ENCODE peak calls at places on chromosomes 16 and 17, in five cellular contexts. One of them, this sample, is unnamed. For H3K36me3, the result is how much of the 10 kb centered on the place peaks cover.

GRCh38 chr17:79188048-79188447 is 113.4 kb downstream of the ENGASE start:
- DNase-seq in CD4-positive, CD25-positive, alpha-beta regulatory T cell: no peak
- DNase-seq in heart right ventricle: no peak
- DNase-seq in suprapubic skin: no peak
- DNase-seq in neuronal stem cell: no peak
- DNase-seq in this sample: no peak

GRCh38 chr17:74205274-74205673 is 1.8 kb downstream of the RPL38 start:
- DNase-seq in heart right ventricle: no peak
- DNase-seq in suprapubic skin: no peak
- DNase-seq in CD4-positive, CD25-positive, alpha-beta regulatory T cell: no peak
- DNase-seq in neuronal stem cell: no peak
- DNase-seq in this sample: no peak

GRCh38 chr16:49608801-49609200 is 235.2 kb downstream of the C16orf78 start:
- DNase-seq in suprapubic skin: no peak
- DNase-seq in CD4-positive, CD25-positive, alpha-beta regulatory T cell: no peak
- DNase-seq in heart right ventricle: peak
- DNase-seq in neuronal stem cell: no peak
- DNase-seq in this sample: no peak

GRCh38 chr16:66070140-66070887 is 296.2 kb upstream of the CDH5 start:
- DNase-seq in CD4-positive, CD25-positive, alpha-beta regulatory T cell: no peak
- DNase-seq in heart right ventricle: peak
- DNase-seq in neuronal stem cell: no peak
- DNase-seq in suprapubic skin: peak
- DNase-seq in this sample: no peak

GRCh38 chr17:42999003-42999525 is 845 bp downstream of the RPL27 start:
- DNase-seq in neuronal stem cell: no peak
- DNase-seq in suprapubic skin: no peak
- DNase-seq in CD4-positive, CD25-positive, alpha-beta regulatory T cell: no peak
- DNase-seq in heart right ventricle: no peak
- DNase-seq in this sample: no peak

GRCh38 chr17:47730681-47731080 is 2.4 kb upstream of the TBX21 start:
- DNase-seq in suprapubic skin: peak
- DNase-seq in CD4-positive, CD25-positive, alpha-beta regulatory T cell: no peak
- DNase-seq in neuronal stem cell: no peak
- DNase-seq in heart right ventricle: no peak
- DNase-seq in this sample: no peak

GRCh38 chr17:72618018-72618509 is 474.4 kb downstream of the SLC39A11 start:
- DNase-seq in heart right ventricle: no peak
- DNase-seq in neuronal stem cell: no peak
- DNase-seq in CD4-positive, CD25-positive, alpha-beta regulatory T cell: peak
- DNase-seq in suprapubic skin: peak
- DNase-seq in this sample: no peak

GRCh38 chr17:60971515-60972369 is 294.1 kb downstream of the BCAS3 start:
- DNase-seq in suprapubic skin: no peak
- DNase-seq in neuronal stem cell: peak
- DNase-seq in heart right ventricle: peak
- DNase-seq in CD4-positive, CD25-positive, alpha-beta regulatory T cell: peak
- DNase-seq in this sample: peak

GRCh38 chr17:28327031-28327607 is 8.1 kb downstream of the TMEM97 start:
- DNase-seq in neuronal stem cell: no peak
- DNase-seq in heart right ventricle: no peak
- DNase-seq in CD4-positive, CD25-positive, alpha-beta regulatory T cell: peak
- DNase-seq in suprapubic skin: no peak
- DNase-seq in this sample: no peak

GRCh38 chr16:8858994-8859912 is 9.6 kb downstream of the CARHSP1 start:
- DNase-seq in suprapubic skin: no peak
- DNase-seq in heart right ventricle: no peak
- DNase-seq in neuronal stem cell: no peak
- DNase-seq in CD4-positive, CD25-positive, alpha-beta regulatory T cell: no peak
- DNase-seq in this sample: no peak

GRCh38 chr17:76866774-76867577 is 1.2 kb upstream of the MGAT5B start:
- DNase-seq in suprapubic skin: no peak
- DNase-seq in CD4-positive, CD25-positive, alpha-beta regulatory T cell: no peak
- DNase-seq in neuronal stem cell: no peak
- DNase-seq in heart right ventricle: no peak
- DNase-seq in this sample: no peak

GRCh38 chr17:74832421-74832820 is 27.3 kb downstream of the GRIN2C start:
- DNase-seq in CD4-positive, CD25-positive, alpha-beta regulatory T cell: no peak
- DNase-seq in heart right ventricle: no peak
- DNase-seq in suprapubic skin: no peak
- DNase-seq in neuronal stem cell: no peak
- DNase-seq in this sample: no peak

GRCh38 chr17:41684050-41684449 is 4.6 kb upstream of the EIF1 start:
- DNase-seq in neuronal stem cell: no peak
- DNase-seq in CD4-positive, CD25-positive, alpha-beta regulatory T cell: no peak
- DNase-seq in suprapubic skin: no peak
- DNase-seq in heart right ventricle: no peak
- DNase-seq in this sample: no peak

GRCh38 chr17:83006515-83007455 is 72.6 kb upstream of the METRNL start:
- DNase-seq in heart right ventricle: no peak
- DNase-seq in CD4-positive, CD25-positive, alpha-beta regulatory T cell: no peak
- DNase-seq in suprapubic skin: no peak
- DNase-seq in neuronal stem cell: no peak
- DNase-seq in this sample: no peak

GRCh38 chr16:49463529-49463928 is 89.9 kb downstream of the C16orf78 start:
- DNase-seq in CD4-positive, CD25-positive, alpha-beta regulatory T cell: peak
- DNase-seq in heart right ventricle: no peak
- DNase-seq in neuronal stem cell: peak
- DNase-seq in suprapubic skin: peak
- DNase-seq in this sample: peak

GRCh38 chr17:5557990-5558389 is 26.3 kb downstream of the NLRP1 start:
- DNase-seq in suprapubic skin: peak
- DNase-seq in heart right ventricle: no peak
- DNase-seq in CD4-positive, CD25-positive, alpha-beta regulatory T cell: no peak
- DNase-seq in neuronal stem cell: no peak
- DNase-seq in this sample: no peak

GRCh38 chr17:70123193-70123592 is 46.1 kb upstream of the KCNJ2 start:
- DNase-seq in CD4-positive, CD25-positive, alpha-beta regulatory T cell: no peak
- DNase-seq in heart right ventricle: no peak
- DNase-seq in suprapubic skin: no peak
- DNase-seq in neuronal stem cell: no peak
- DNase-seq in this sample: no peak

GRCh38 chr17:69142473-69142802 is 743 bp upstream of the ABCA6 start:
- DNase-seq in neuronal stem cell: no peak
- DNase-seq in CD4-positive, CD25-positive, alpha-beta regulatory T cell: no peak
- DNase-seq in heart right ventricle: no peak
- DNase-seq in suprapubic skin: no peak
- DNase-seq in this sample: no peak

GRCh38 chr16:50752481-50753235 is 10.8 kb downstream of the CYLD start:
- DNase-seq in neuronal stem cell: no peak
- DNase-seq in heart right ventricle: no peak
- DNase-seq in CD4-positive, CD25-positive, alpha-beta regulatory T cell: no peak
- DNase-seq in suprapubic skin: no peak
- DNase-seq in this sample: no peak

GRCh38 chr17:69141802-69142472 is at the start of gene ABCA6:
- DNase-seq in neuronal stem cell: no peak
- DNase-seq in CD4-positive, CD25-positive, alpha-beta regulatory T cell: no peak
- DNase-seq in suprapubic skin: no peak
- DNase-seq in heart right ventricle: no peak
- DNase-seq in this sample: no peak

GRCh38 chr16:69197573-69197972 is 10.6 kb downstream of the SNTB2 start:
- DNase-seq in heart right ventricle: no peak
- DNase-seq in CD4-positive, CD25-positive, alpha-beta regulatory T cell: no peak
- DNase-seq in suprapubic skin: no peak
- DNase-seq in neuronal stem cell: no peak
- DNase-seq in this sample: no peak

GRCh38 chr17:16407911-16408588 is 7.3 kb upstream of the TRPV2 start:
- DNase-seq in heart right ventricle: peak
- DNase-seq in CD4-positive, CD25-positive, alpha-beta regulatory T cell: no peak
- DNase-seq in suprapubic skin: no peak
- DNase-seq in neuronal stem cell: no peak
- DNase-seq in this sample: peak

GRCh38 chr17:70562137-70562536 is 392.8 kb downstream of the KCNJ2 start:
- DNase-seq in suprapubic skin: no peak
- DNase-seq in CD4-positive, CD25-positive, alpha-beta regulatory T cell: no peak
- DNase-seq in heart right ventricle: no peak
- DNase-seq in neuronal stem cell: no peak
- DNase-seq in this sample: no peak

GRCh38 chr17:46898364-46898763 is 24.6 kb upstream of the GOSR2 start:
- DNase-seq in CD4-positive, CD25-positive, alpha-beta regulatory T cell: no peak
- DNase-seq in heart right ventricle: no peak
- DNase-seq in suprapubic skin: no peak
- DNase-seq in neuronal stem cell: no peak
- DNase-seq in this sample: no peak

GRCh38 chr16:84526794-84527485 is 22.5 kb upstream of the MEAK7 start:
- DNase-seq in heart right ventricle: no peak
- DNase-seq in suprapubic skin: no peak
- DNase-seq in CD4-positive, CD25-positive, alpha-beta regulatory T cell: no peak
- DNase-seq in neuronal stem cell: peak
- DNase-seq in this sample: no peak

GRCh38 chr16:67541391-67542263 is 13.0 kb downstream of the RIPOR1 start:
- DNase-seq in CD4-positive, CD25-positive, alpha-beta regulatory T cell: no peak
- DNase-seq in neuronal stem cell: no peak
- DNase-seq in suprapubic skin: no peak
- DNase-seq in heart right ventricle: peak
- DNase-seq in this sample: no peak
- H3K36me3 ChIP-seq in CD4-positive, CD25-positive, alpha-beta regulatory T cell: under half
- H3K36me3 ChIP-seq in neuronal stem cell: under half
- H3K36me3 ChIP-seq in suprapubic skin: half or more
- H3K36me3 ChIP-seq in heart right ventricle: under half
- H3K36me3 ChIP-seq in this sample: under half

DNA sequence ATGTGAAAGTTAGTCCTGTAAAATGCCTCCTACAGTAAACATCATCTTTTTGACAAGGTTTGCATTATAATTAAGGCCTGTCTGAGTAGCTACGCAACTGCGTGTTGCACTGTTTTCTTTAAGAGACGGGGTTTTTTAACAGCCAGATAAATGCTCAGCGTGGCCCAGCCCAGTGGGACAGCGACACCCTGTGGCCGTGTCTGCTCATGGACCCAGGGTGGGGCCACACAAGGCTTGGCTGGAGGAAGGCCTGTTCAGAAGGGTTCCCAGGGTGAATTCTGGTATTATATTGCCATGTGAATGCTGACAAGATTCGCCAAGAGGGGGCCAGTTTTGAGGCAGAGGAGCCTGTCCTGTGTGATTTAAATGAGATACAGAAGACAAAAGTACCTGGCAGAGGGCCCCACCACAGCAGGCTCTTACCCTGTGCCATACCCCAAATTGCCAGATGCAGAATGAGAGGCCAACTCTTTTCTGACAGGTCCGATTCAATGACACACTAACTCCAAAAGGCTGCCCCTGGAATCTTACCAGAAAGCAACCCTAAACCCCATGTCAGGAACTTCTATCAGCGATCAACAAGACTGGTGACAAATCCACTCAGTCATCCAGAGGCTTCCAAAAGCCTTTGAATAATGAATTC is 65.9 kb upstream of the IRX6 start:
- DNase-seq in heart right ventricle: peak
- DNase-seq in neuronal stem cell: peak
- DNase-seq in suprapubic skin: peak
- DNase-seq in CD4-positive, CD25-positive, alpha-beta regulatory T cell: peak
- DNase-seq in this sample: peak
- H3K4me3 ChIP-seq in heart right ventricle: no peak
- H3K4me3 ChIP-seq in neuronal stem cell: no peak
- H3K4me3 ChIP-seq in suprapubic skin: no peak
- H3K4me3 ChIP-seq in CD4-positive, CD25-positive, alpha-beta regulatory T cell: no peak
- H3K4me3 ChIP-seq in this sample: no peak

GRCh38 chr17:63657776-63658175 is 35.6 kb downstream of the MAP3K3 start:
- DNase-seq in neuronal stem cell: no peak
- DNase-seq in heart right ventricle: no peak
- DNase-seq in CD4-positive, CD25-positive, alpha-beta regulatory T cell: no peak
- DNase-seq in suprapubic skin: no peak
- DNase-seq in this sample: no peak
- H3K36me3 ChIP-seq in neuronal stem cell: under half
- H3K36me3 ChIP-seq in heart right ventricle: under half
- H3K36me3 ChIP-seq in CD4-positive, CD25-positive, alpha-beta regulatory T cell: half or more
- H3K36me3 ChIP-seq in suprapubic skin: half or more
- H3K36me3 ChIP-seq in this sample: under half

GRCh38 chr16:85845276-85845675 is 45.8 kb downstream of the COX4I1 start:
- DNase-seq in CD4-positive, CD25-positive, alpha-beta regulatory T cell: no peak
- DNase-seq in neuronal stem cell: no peak
- DNase-seq in suprapubic skin: no peak
- DNase-seq in heart right ventricle: no peak
- DNase-seq in this sample: no peak
- H3K4me3 ChIP-seq in CD4-positive, CD25-positive, alpha-beta regulatory T cell: no peak
- H3K4me3 ChIP-seq in neuronal stem cell: no peak
- H3K4me3 ChIP-seq in suprapubic skin: no peak
- H3K4me3 ChIP-seq in heart right ventricle: no peak
- H3K4me3 ChIP-seq in this sample: no peak

This sample was measured in GM06990.